ENCODE peak calls at places on chromosomes 12 and 14, in six cellular contexts. One of them, this sample, is unnamed.

GRCh38 chr12:127146991-127147718 is 1119.8 kb upstream of the TMEM132C start:
- DNase-seq in GM12865: peak; percentile 30
- DNase-seq in MM.1S: no peak
- DNase-seq in PC-3: no peak
- DNase-seq in HFFc6: no peak
- DNase-seq in BJ: no peak
- DNase-seq in this sample: no peak

GRCh38 chr12:51820721-51821422 is 27.6 kb downstream of the FIGNL2 start:
- DNase-seq in BJ: no peak
- DNase-seq in PC-3: peak; percentile 74
- DNase-seq in MM.1S: no peak
- DNase-seq in GM12865: peak; percentile 33
- DNase-seq in HFFc6: no peak
- DNase-seq in this sample: peak; percentile 64

GRCh38 chr12:3896851-3897351 is 23.7 kb upstream of the PARP11 start:
- DNase-seq in PC-3: no peak
- DNase-seq in GM12865: no peak
- DNase-seq in HFFc6: peak; percentile 3
- DNase-seq in MM.1S: no peak
- DNase-seq in BJ: no peak
- DNase-seq in this sample: no peak

GRCh38 chr12:27936196-27936595 is 36.3 kb downstream of the PTHLH start:
- DNase-seq in BJ: no peak
- DNase-seq in MM.1S: no peak
- DNase-seq in HFFc6: no peak
- DNase-seq in PC-3: no peak
- DNase-seq in GM12865: no peak
- DNase-seq in this sample: no peak

GRCh38 chr14:26963696-26964095 is 365.9 kb upstream of the NOVA1 start:
- DNase-seq in BJ: no peak
- DNase-seq in MM.1S: no peak
- DNase-seq in GM12865: no peak
- DNase-seq in HFFc6: no peak
- DNase-seq in PC-3: peak; percentile 6
- DNase-seq in this sample: no peak

GRCh38 chr12:26658991-26659390 is 174.0 kb downstream of the ITPR2 start:
- DNase-seq in GM12865: no peak
- DNase-seq in MM.1S: no peak
- DNase-seq in HFFc6: peak; percentile 18
- DNase-seq in PC-3: no peak
- DNase-seq in BJ: no peak
- DNase-seq in this sample: no peak

GRCh38 chr14:68363841-68364711 is 428.8 kb downstream of the ZFP36L1 start:
- DNase-seq in GM12865: no peak
- DNase-seq in PC-3: no peak
- DNase-seq in BJ: no peak
- DNase-seq in MM.1S: no peak
- DNase-seq in HFFc6: no peak
- DNase-seq in this sample: no peak

GRCh38 chr12:96720363-96720705 is 186.7 kb upstream of the NEDD1 start:
- DNase-seq in PC-3: peak; percentile 57
- DNase-seq in BJ: no peak
- DNase-seq in MM.1S: peak; percentile 84
- DNase-seq in GM12865: peak; percentile 30
- DNase-seq in HFFc6: no peak
- DNase-seq in this sample: peak; percentile 34

GRCh38 chr12:57551637-57552305 is 1.9 kb downstream of the KIF5A start:
- DNase-seq in MM.1S: no peak
- DNase-seq in GM12865: no peak
- DNase-seq in HFFc6: no peak
- DNase-seq in PC-3: no peak
- DNase-seq in BJ: no peak
- DNase-seq in this sample: no peak

GRCh38 chr12:122867701-122868461 is 28.0 kb downstream of the VPS37B start:
- DNase-seq in PC-3: peak; percentile 43
- DNase-seq in MM.1S: no peak
- DNase-seq in BJ: no peak
- DNase-seq in GM12865: no peak
- DNase-seq in HFFc6: no peak
- DNase-seq in this sample: no peak

GRCh38 chr14:90666571-90666970 is 149.7 kb downstream of the TTC7B start:
- DNase-seq in GM12865: no peak
- DNase-seq in BJ: peak; percentile 12
- DNase-seq in MM.1S: no peak
- DNase-seq in PC-3: peak; percentile 24
- DNase-seq in HFFc6: no peak
- DNase-seq in this sample: no peak

GRCh38 chr14:63642656-63643382 is 1.1 kb upstream of the WDR89 start:
- DNase-seq in BJ: no peak
- DNase-seq in MM.1S: no peak
- DNase-seq in PC-3: no peak
- DNase-seq in GM12865: no peak
- DNase-seq in HFFc6: no peak
- DNase-seq in this sample: no peak

GRCh38 chr14:94636744-94637412 is 24.7 kb downstream of the SERPINA3 start:
- DNase-seq in GM12865: no peak
- DNase-seq in BJ: no peak
- DNase-seq in HFFc6: no peak
- DNase-seq in MM.1S: no peak
- DNase-seq in PC-3: no peak
- DNase-seq in this sample: no peak
- TF ChIP-seq CTCF in GM12865: peak; percentile 3
- TF ChIP-seq CTCF in BJ: peak; percentile 6
- TF ChIP-seq CTCF in HFFc6: no peak
- TF ChIP-seq CTCF in MM.1S: no peak
- TF ChIP-seq CTCF in PC-3: no peak
- TF ChIP-seq CTCF in this sample: no peak

GRCh38 chr12:68932701-68933563 is at the start of gene CPM:
- DNase-seq in MM.1S: peak; percentile 74
- DNase-seq in GM12865: peak; percentile 50
- DNase-seq in PC-3: peak; percentile 72
- DNase-seq in HFFc6: no peak
- DNase-seq in BJ: no peak
- DNase-seq in this sample: peak; percentile 90
- TF ChIP-seq CTCF in MM.1S: no peak
- TF ChIP-seq CTCF in GM12865: no peak
- TF ChIP-seq CTCF in PC-3: no peak
- TF ChIP-seq CTCF in HFFc6: no peak
- TF ChIP-seq CTCF in BJ: no peak
- TF ChIP-seq CTCF in this sample: no peak

GRCh38 chr12:109878749-109879148 is 1.6 kb downstream of the GLTP start:
- DNase-seq in BJ: no peak
- DNase-seq in GM12865: no peak
- DNase-seq in MM.1S: no peak
- DNase-seq in HFFc6: no peak
- DNase-seq in PC-3: no peak
- DNase-seq in this sample: no peak

GRCh38 chr12:109879332-109880048 is 851 bp downstream of the GLTP start:
- DNase-seq in BJ: no peak
- DNase-seq in HFFc6: no peak
- DNase-seq in PC-3: peak; percentile 17
- DNase-seq in GM12865: no peak
- DNase-seq in MM.1S: no peak
- DNase-seq in this sample: no peak

GRCh38 chr12:109881752-109882151 is 1.4 kb upstream of the GLTP start:
- DNase-seq in MM.1S: no peak
- DNase-seq in HFFc6: no peak
- DNase-seq in GM12865: no peak
- DNase-seq in BJ: no peak
- DNase-seq in PC-3: peak; percentile 58
- DNase-seq in this sample: no peak

GRCh38 chr12:109880938-109881337 is 597 bp upstream of the GLTP start:
- DNase-seq in HFFc6: no peak
- DNase-seq in GM12865: no peak
- DNase-seq in PC-3: peak; percentile 30
- DNase-seq in MM.1S: no peak
- DNase-seq in BJ: no peak
- DNase-seq in this sample: no peak

GRCh38 chr12:109880049-109880931 is at the start of gene GLTP:
- DNase-seq in MM.1S: peak; percentile 76
- DNase-seq in HFFc6: peak; percentile 62
- DNase-seq in BJ: no peak
- DNase-seq in PC-3: peak; percentile 97
- DNase-seq in GM12865: peak; percentile 93
- DNase-seq in this sample: peak; percentile 98
- TF ChIP-seq CTCF in MM.1S: no peak
- TF ChIP-seq CTCF in HFFc6: peak; percentile 63
- TF ChIP-seq CTCF in BJ: peak; percentile 4
- TF ChIP-seq CTCF in PC-3: peak; percentile 33
- TF ChIP-seq CTCF in GM12865: peak; percentile 69
- TF ChIP-seq CTCF in this sample: peak; percentile 92

GRCh38 chr12:68514807-68515411 is 95.8 kb upstream of the RAP1B start:
- DNase-seq in BJ: no peak
- DNase-seq in HFFc6: no peak
- DNase-seq in PC-3: no peak
- DNase-seq in MM.1S: no peak
- DNase-seq in GM12865: no peak
- DNase-seq in this sample: no peak
- TF ChIP-seq CTCF in BJ: no peak
- TF ChIP-seq CTCF in HFFc6: no peak
- TF ChIP-seq CTCF in PC-3: no peak
- TF ChIP-seq CTCF in MM.1S: no peak
- TF ChIP-seq CTCF in GM12865: no peak
- TF ChIP-seq CTCF in this sample: no peak

DNA sequence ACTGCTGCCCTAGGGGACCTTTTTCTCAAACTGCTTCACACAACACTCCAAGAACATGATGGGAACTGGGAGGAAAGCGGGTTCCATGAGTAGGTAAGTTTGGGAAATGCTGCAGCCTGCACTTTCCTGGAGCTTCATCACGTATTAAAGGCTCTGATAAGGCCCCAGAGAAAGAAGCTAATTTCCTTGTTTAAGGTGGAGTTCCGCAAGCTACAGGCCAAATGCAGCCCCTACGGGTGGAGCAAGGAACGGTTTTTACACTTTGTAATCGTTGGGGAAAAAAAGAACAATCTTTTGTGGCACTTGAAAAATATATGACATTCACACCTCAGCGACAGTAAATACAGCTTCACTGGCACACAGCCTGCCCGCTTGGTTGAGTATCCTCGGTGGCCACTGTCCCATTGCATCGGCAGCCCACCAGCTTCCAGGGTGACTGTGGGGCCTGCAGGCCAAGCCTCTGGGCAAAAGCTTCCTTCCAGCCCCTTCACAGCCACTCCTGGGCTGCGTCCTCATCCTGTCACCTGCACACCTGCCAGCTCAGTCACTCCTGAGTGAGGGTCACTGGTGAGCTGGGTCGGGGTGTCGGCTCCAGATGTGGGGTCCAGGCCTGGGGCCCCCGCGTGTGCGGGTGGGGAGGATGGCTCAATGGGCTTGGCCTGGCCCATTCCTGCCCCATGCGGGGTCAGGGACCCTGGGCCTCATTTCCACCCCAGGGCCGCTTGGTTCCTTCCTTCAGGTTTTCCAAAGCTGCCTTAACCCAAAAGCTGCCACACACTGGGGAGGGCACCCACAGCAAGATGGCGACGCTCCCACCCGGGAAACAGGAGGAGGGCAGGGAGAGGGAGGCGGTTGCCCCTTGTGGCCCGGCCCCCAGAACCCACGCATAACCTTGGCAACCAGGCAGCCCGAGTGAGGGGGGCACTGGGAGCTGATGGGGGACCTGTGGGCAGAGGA is 2.4 kb downstream of the AMN start:
- DNase-seq in GM12865: no peak
- DNase-seq in PC-3: no peak
- DNase-seq in BJ: no peak
- DNase-seq in MM.1S: no peak
- DNase-seq in HFFc6: no peak
- DNase-seq in this sample: no peak
- TF ChIP-seq CTCF in GM12865: no peak
- TF ChIP-seq CTCF in PC-3: peak; percentile 9
- TF ChIP-seq CTCF in BJ: no peak
- TF ChIP-seq CTCF in MM.1S: no peak
- TF ChIP-seq CTCF in HFFc6: peak; percentile 38
- TF ChIP-seq CTCF in this sample: no peak